ENCODE peak calls at places on chromosomes 7 and 10, in four cellular contexts. C is fibroblast of pulmonary artery, S is epithelial cell of proximal tubule, U is nephron progenitor cell. O is an unnamed sample.

GRCh38 chr7:159098795-159099194 is 45.9 kb downstream of the VIPR2 start:
- DNase-seq in C (no peak), S (no peak), U (no peak), O (no peak)

GRCh38 chr10:22823109-22823508 is 104.7 kb upstream of the ARMC3 start:
- DNase-seq in C (peak), S (peak), U (no peak), O (no peak)

GRCh38 chr7:144391823-144392255 is 11.7 kb downstream of the NOBOX start:
- DNase-seq in C (peak), S (no peak), U (peak), O (no peak)

GRCh38 chr10:58335306-58336005 is 650 bp downstream of the UBE2D1 start:
- DNase-seq in C (peak), S (peak), U (no peak), O (peak)

GRCh38 chr7:127905491-127906330 is 125.5 kb downstream of the LRRC4 start:
- DNase-seq in C (peak), S (no peak), U (no peak), O (no peak)

GRCh38 chr10:86535057-86535882 is 13.7 kb upstream of the WAPL start:
- DNase-seq in C (no peak), S (no peak), U (peak), O (peak)

GRCh38 chr7:125241548-125241947 is 311.9 kb upstream of the POT1 start:
- DNase-seq in C (no peak), S (no peak), U (no peak), O (no peak)

GRCh38 chr10:35517431-35518181 is 87.5 kb upstream of the GJD4 start:
- DNase-seq in C (peak), S (peak), U (no peak), O (no peak)

GRCh38 chr10:93462371-93462770 is 19.8 kb downstream of the MYOF start:
- DNase-seq in C (no peak), S (no peak), U (no peak), O (no peak)

GRCh38 chr7:11959121-11959520 is 127.1 kb upstream of the THSD7A start:
- DNase-seq in C (no peak), S (no peak), U (no peak), O (no peak)

GRCh38 chr7:45975367-45975766 is 54.3 kb upstream of the IGFBP3 start:
- DNase-seq in C (no peak), S (no peak), U (no peak), O (no peak)

GRCh38 chr10:124315599-124316270 is 103.0 kb downstream of the OAT start:
- DNase-seq in C (no peak), S (no peak), U (no peak), O (no peak)

GRCh38 chr10:58137813-58138212 is 129.9 kb downstream of the IPMK start:
- DNase-seq in C (no peak), S (peak), U (no peak), O (no peak)

GRCh38 chr7:137968890-137969289 is 33.0 kb downstream of the CREB3L2 start:
- DNase-seq in C (no peak), S (no peak), U (no peak), O (no peak)

GRCh38 chr7:4139656-4140320 is 542.3 kb upstream of the FOXK1 start:
- DNase-seq in C (no peak), S (no peak), U (no peak), O (no peak)

GRCh38 chr10:121154846-121155245 is 303.7 kb downstream of the WDR11 start:
- DNase-seq in C (no peak), S (no peak), U (no peak), O (peak)

GRCh38 chr7:99685129-99685758 is 5.4 kb upstream of the CYP3A5 start:
- DNase-seq in C (no peak), S (no peak), U (no peak), O (no peak)

GRCh38 chr10:46542567-46543323 is 13.7 kb downstream of the GPRIN2 start:
- DNase-seq in C (no peak), S (no peak), U (peak), O (no peak)

GRCh38 chr7:98872328-98872924 is 2.6 kb upstream of the TMEM130 start:
- DNase-seq in C (no peak), S (no peak), U (no peak), O (no peak)

GRCh38 chr10:93673791-93674190 is 28.6 kb downstream of the FRA10AC1 start:
- DNase-seq in C (no peak), S (no peak), U (no peak), O (no peak)

GRCh38 chr7:149104749-149105148 is 14.2 kb upstream of the ZNF786 start:
- DNase-seq in C (no peak), S (no peak), U (no peak), O (no peak)

GRCh38 chr7:95011156-95011928 is 103.9 kb downstream of the PPP1R9A start:
- DNase-seq in C (peak), S (peak), U (no peak), O (no peak)

GRCh38 chr10:8105932-8106331 is 51.4 kb downstream of the GATA3 start:
- DNase-seq in C (no peak), S (no peak), U (no peak), O (no peak)

GRCh38 chr10:60235001-60235400 is 154.7 kb downstream of the ANK3 start:
- DNase-seq in C (peak), S (no peak), U (no peak), O (no peak)

GRCh38 chr10:123669901-123670300 is 3.7 kb downstream of the GPR26 start:
- DNase-seq in C (no peak), S (no peak), U (no peak), O (no peak)

O was measured in colonic mucosa.